ENCODE peak calls at places on chromosomes 7 and 10, in nine cellular contexts. R is activated CD4-positive, alpha-beta T cell treated with anti-CD3 and anti-CD28 coated beads, Interleukin-2, amount 10 ng/mL, durations not matched to agents 7 days and 5 days; X is choroid plexus epithelial cell; Q is psoas muscle; O is mesenchymal stem cell; N is esophagus squamous epithelium; L is sciatic nerve; U is A172; K is AG09319. H is an unnamed sample.

GRCh38 chr7:18162653-18163052 is 135.0 kb upstream of the PRPS1L1 start:
- DNase-seq in R (no peak), N (no peak), L (no peak), U (no peak), K (no peak), O (no peak), X (no peak), Q (no peak), H (no peak)

GRCh38 chr10:33143160-33143728 is 185.2 kb upstream of the ITGB1 start:
- DNase-seq in R (peak; percentile 29), K (peak; percentile 49), O (peak; percentile 61), U (peak; percentile 74), Q (no peak), N (no peak), X (peak; percentile 86), L (no peak), H (no peak)

GRCh38 chr10:102649770-102650654 is 5.7 kb downstream of the TRIM8 start:
- DNase-seq in R (no peak), L (no peak), N (no peak), K (no peak), U (no peak), O (no peak), Q (peak; percentile 13), X (no peak), H (no peak)

GRCh38 chr10:133169173-133169947 is 9.3 kb downstream of the KNDC1 start:
- DNase-seq in N (no peak), X (no peak), L (peak; percentile 49), K (no peak), U (no peak), R (no peak), O (no peak), Q (no peak), H (no peak)

GRCh38 chr7:107976620-107977019 is 26.3 kb downstream of the LAMB1 start:
- DNase-seq in K (no peak), N (no peak), X (no peak), R (no peak), U (no peak), L (no peak), O (no peak), Q (no peak), H (no peak)

GRCh38 chr7:125201002-125201401 is 271.4 kb upstream of the POT1 start:
- DNase-seq in O (no peak), K (no peak), U (no peak), N (no peak), Q (no peak), L (no peak), X (no peak), R (no peak), H (no peak)

GRCh38 chr10:93061594-93062498 is 1.2 kb downstream of the CYP26C1 start:
- DNase-seq in Q (no peak), O (no peak), U (no peak), N (no peak), L (no peak), X (peak; percentile 35), R (no peak), K (no peak), H (peak; percentile 46)

GRCh38 chr10:72612203-72612826 is 13.6 kb downstream of the MICU1 start:
- DNase-seq in U (no peak), N (no peak), X (peak; percentile 18), Q (no peak), R (no peak), L (no peak), O (peak; percentile 17), K (no peak), H (no peak)

GRCh38 chr10:78520737-78521430 is 487.2 kb downstream of the RPS24 start:
- DNase-seq in U (peak; percentile 80), K (no peak), N (no peak), X (peak; percentile 55), Q (no peak), R (peak; percentile 24), L (no peak), O (peak; percentile 20), H (no peak)

GRCh38 chr10:85613391-85613790 is 753.2 kb downstream of the GRID1 start:
- DNase-seq in Q (no peak), U (no peak), N (no peak), L (no peak), R (no peak), O (no peak), X (no peak), K (no peak), H (peak; percentile 42)

GRCh38 chr7:2732388-2732787 is 44.4 kb downstream of the AMZ1 start:
- DNase-seq in L (no peak), K (no peak), X (no peak), O (no peak), U (no peak), Q (no peak), R (no peak), N (no peak), H (peak; percentile 50)

GRCh38 chr10:123301077-123301875 is 147.1 kb downstream of the BUB3 start:
- DNase-seq in U (peak; percentile 62), X (no peak), L (no peak), Q (peak; percentile 28), R (no peak), O (no peak), N (no peak), K (no peak), H (no peak)

GRCh38 chr10:71648595-71649320 is 70.8 kb downstream of the C10orf105 start:
- DNase-seq in R (no peak), Q (no peak), X (no peak), O (no peak), N (no peak), K (no peak), L (no peak), U (peak; percentile 55), H (no peak)

GRCh38 chr7:69172357-69173098 is 425.7 kb upstream of the AUTS2 start:
- DNase-seq in U (no peak), R (no peak), Q (no peak), N (no peak), K (no peak), L (no peak), X (no peak), O (no peak), H (no peak)

GRCh38 chr10:63437334-63437949 is 28.3 kb downstream of the JMJD1C start:
- DNase-seq in X (peak; percentile 60), R (no peak), O (peak; percentile 49), Q (no peak), N (no peak), K (no peak), U (peak; percentile 13), L (no peak), H (no peak)

GRCh38 chr10:69783515-69783914 is 18.2 kb upstream of the COL13A1 start:
- DNase-seq in N (no peak), O (no peak), U (no peak), K (no peak), Q (no peak), X (no peak), R (no peak), L (no peak), H (no peak)

GRCh38 chr10:15370212-15370740 is 813 bp downstream of the FAM171A1 start:
- DNase-seq in O (peak; percentile 53), U (no peak), X (peak; percentile 30), N (no peak), K (no peak), Q (peak; percentile 18), R (peak; percentile 15), L (peak; percentile 62), H (no peak)

GRCh38 chr7:137539111-137539715 is 195.7 kb upstream of the PTN start:
- DNase-seq in Q (no peak), K (peak; percentile 18), N (no peak), R (no peak), O (peak; percentile 91), X (peak; percentile 77), U (peak; percentile 63), L (no peak), H (no peak)

GRCh38 chr7:143388051-143388450 is 6.9 kb downstream of the ZYX start:
- DNase-seq in R (no peak), U (no peak), N (no peak), K (no peak), X (no peak), L (no peak), Q (no peak), O (no peak), H (no peak)

GRCh38 chr10:53487019-53487983 is 714.7 kb upstream of the MBL2 start:
- DNase-seq in N (no peak), R (no peak), X (no peak), O (no peak), L (peak; percentile 22), U (no peak), K (no peak), Q (no peak), H (no peak)

GRCh38 chr10:4183761-4184261 is 398.8 kb upstream of the KLF6 start:
- DNase-seq in K (peak; percentile 77), N (no peak), L (no peak), O (peak; percentile 86), X (peak; percentile 84), Q (no peak), U (no peak), R (no peak), H (no peak)

GRCh38 chr7:6026917-6027316 is 4.3 kb upstream of the ANKRD61 start:
- DNase-seq in K (no peak), O (no peak), N (no peak), U (no peak), X (no peak), Q (no peak), R (no peak), L (no peak), H (no peak)

GRCh38 chr10:91798736-91799579 is 732 bp downstream of the TNKS2 start:
- DNase-seq in X (peak; percentile 74), N (no peak), K (no peak), Q (no peak), O (peak; percentile 70), U (peak; percentile 54), R (peak; percentile 62), L (peak; percentile 68), H (no peak)

GRCh38 chr7:49878627-49879026 is 105.2 kb downstream of the VWC2 start:
- DNase-seq in U (no peak), L (no peak), X (no peak), N (no peak), R (no peak), O (no peak), Q (no peak), K (no peak), H (no peak)

GRCh38 chr10:79446451-79447020 is 1.1 kb upstream of the ZCCHC24 start:
- DNase-seq in K (no peak), N (no peak), L (peak; percentile 89), R (peak; percentile 22), U (no peak), X (no peak), O (no peak), Q (peak; percentile 79), H (peak; percentile 80)

GRCh38 chr10:72333111-72334012 is 21.4 kb downstream of the DNAJB12 start:
- DNase-seq in Q (no peak), L (no peak), N (no peak), K (no peak), O (no peak), U (no peak), R (no peak), X (no peak), H (no peak)

GRCh38 chr7:334618-335357 is 44.8 kb downstream of the FOXL3 start:
- DNase-seq in X (no peak), O (no peak), Q (no peak), L (no peak), N (no peak), U (no peak), R (no peak), K (no peak), H (no peak)

GRCh38 chr7:103573479-103574058 is 127.6 kb upstream of the SLC26A5 start:
- DNase-seq in X (peak; percentile 68), Q (no peak), O (peak; percentile 41), U (peak; percentile 24), K (peak; percentile 2), R (no peak), N (no peak), L (no peak), H (no peak)

GRCh38 chr10:114779803-114780609 is 41.6 kb upstream of the FHIP2A start:
- DNase-seq in Q (no peak), U (peak; percentile 92), L (no peak), R (no peak), O (peak; percentile 82), N (no peak), K (peak; percentile 71), X (peak; percentile 78), H (no peak)

GRCh38 chr10:61923210-61924024 is 21.9 kb downstream of the ARID5B start:
- DNase-seq in X (peak; percentile 83), K (no peak), R (no peak), Q (no peak), O (peak; percentile 85), U (no peak), L (no peak), N (no peak), H (no peak)